ENCODE peak calls at places on chromosomes 5 and 9, in six cellular contexts. U, N, D, L, X and P are unnamed samples.

GRCh38 chr5:140205952-140206351 is 31.0 kb downstream of the CYSTM1 start:
- DNase-seq in D (no peak), X (no peak), L (no peak), U (no peak), N (no peak), P (no peak)

GRCh38 chr9:121888438-121888775 is 204.7 kb downstream of the TTLL11 start:
- DNase-seq in X (peak), N (no peak), L (peak), D (no peak), U (no peak), P (no peak)

GRCh38 chr5:16411741-16412455 is 53.7 kb downstream of the ZNF622 start:
- DNase-seq in U (peak), L (peak), X (peak), N (no peak), D (peak), P (no peak)

GRCh38 chr5:15585826-15586591 is 86.0 kb downstream of the FBXL7 start:
- DNase-seq in N (no peak), D (no peak), X (no peak), L (no peak), U (no peak), P (no peak)

GRCh38 chr5:1110930-1111726 is 735 bp downstream of the SLC12A7 start:
- DNase-seq in U (no peak), D (peak), X (no peak), L (no peak), N (peak), P (no peak)

GRCh38 chr5:100479079-100479688 is 56.0 kb upstream of the FAM174A start:
- DNase-seq in D (no peak), L (peak), X (peak), N (no peak), U (no peak), P (no peak)

GRCh38 chr5:127536687-127537086 is 19.2 kb downstream of the PRRC1 start:
- DNase-seq in D (no peak), X (peak), U (no peak), N (no peak), L (peak), P (no peak)

GRCh38 chr5:179393078-179393477 is 47.8 kb upstream of the ADAMTS2 start:
- DNase-seq in N (no peak), U (no peak), L (peak), D (no peak), X (peak), P (peak)

GRCh38 chr5:137393196-137393993 is 105.7 kb downstream of the SPOCK1 start:
- DNase-seq in X (peak), U (no peak), N (no peak), D (no peak), L (no peak), P (no peak)

GRCh38 chr5:123785160-123786001 is 273.4 kb downstream of the CSNK1G3 start:
- DNase-seq in L (peak), D (no peak), N (no peak), U (peak), X (peak), P (no peak)

GRCh38 chr9:126057461-126057860 is 269.2 kb upstream of the MVB12B start:
- DNase-seq in N (no peak), L (no peak), U (no peak), D (no peak), X (no peak), P (no peak)

GRCh38 chr9:34430843-34431437 is 27.4 kb downstream of the FAM219A start:
- DNase-seq in L (peak), X (peak), D (no peak), N (peak), U (peak), P (no peak)

GRCh38 chr5:96081276-96081858 is 119.7 kb upstream of the ELL2 start:
- DNase-seq in D (no peak), U (no peak), X (peak), N (no peak), L (peak), P (no peak)

GRCh38 chr5:178230879-178231735 is 1.5 kb downstream of the PHYKPL start:
- DNase-seq in D (no peak), N (peak), U (no peak), L (no peak), X (peak), P (no peak)

GRCh38 chr9:136282272-136282861 is 21.5 kb downstream of the CCDC187 start:
- DNase-seq in N (no peak), U (no peak), L (no peak), X (no peak), D (no peak), P (no peak)

GRCh38 chr9:129919836-129920235 is 84.6 kb downstream of the USP20 start:
- DNase-seq in U (no peak), D (no peak), L (no peak), X (no peak), N (no peak), P (no peak)

GRCh38 chr5:56850423-56850822 is 35.1 kb downstream of the MAP3K1 start:
- DNase-seq in N (no peak), D (no peak), X (no peak), L (no peak), U (no peak), P (no peak)